ENCODE peak calls at places on chromosomes 13 and 19, in five cellular contexts. T is IMR-90, B is AG10803, I is HepG2, S is PC-3. N is an unnamed sample.

GRCh38 chr19:31268751-31269150 is 80.5 kb downstream of the TSHZ3 start:
- DNase-seq in S (no peak), T (no peak), I (no peak), B (no peak), N (no peak)

GRCh38 chr13:78700121-78700910 is 41.4 kb upstream of the OBI1 start:
- DNase-seq in B (peak), S (peak), T (peak), I (no peak), N (no peak)

GRCh38 chr19:15123900-15124299 is 16.7 kb downstream of the SYDE1 start:
- DNase-seq in S (no peak), T (no peak), I (no peak), B (peak), N (peak)

GRCh38 chr13:22278336-22278929 is 607.6 kb downstream of the FGF9 start:
- DNase-seq in B (peak), I (peak), T (peak), S (peak), N (no peak)

GRCh38 chr13:112455476-112456059 is 79.4 kb downstream of the SPACA7 start:
- DNase-seq in T (no peak), B (no peak), S (no peak), I (no peak), N (no peak)

GRCh38 chr13:32175307-32175706 is 139.9 kb downstream of the ZAR1L start:
- DNase-seq in B (peak), I (no peak), T (no peak), S (no peak), N (no peak)

GRCh38 chr13:28356506-28357064 is 138.3 kb downstream of the FLT1 start:
- DNase-seq in I (no peak), S (no peak), B (peak), T (no peak), N (no peak)

GRCh38 chr19:45135176-45135575 is 25.6 kb downstream of the NKPD1 start:
- DNase-seq in B (no peak), T (no peak), S (no peak), I (no peak), N (no peak)

GRCh38 chr19:16571689-16572331 is 405 bp downstream of the SLC35E1 start:
- DNase-seq in T (peak), B (peak), S (peak), I (no peak), N (no peak)

GRCh38 chr13:40776681-40777165 is 5.7 kb upstream of the MRPS31 start:
- DNase-seq in B (peak), T (peak), S (peak), I (no peak), N (peak)

GRCh38 chr19:17312481-17313113 is 3.2 kb downstream of the DDA1 start:
- DNase-seq in B (no peak), S (no peak), T (no peak), I (no peak), N (no peak)

GRCh38 chr13:110811751-110812110 is 98.2 kb downstream of the ING1 start:
- DNase-seq in I (no peak), B (no peak), S (no peak), T (no peak), N (no peak)
- TF ChIP-seq CTCF in I (no peak), B (no peak), S (no peak), T (no peak), N (no peak)

GRCh38 chr19:2187164-2187563 is 23.4 kb downstream of the DOT1L start:
- DNase-seq in I (no peak), S (no peak), B (no peak), T (no peak), N (no peak)

GRCh38 chr19:2184422-2185012 is 20.8 kb downstream of the DOT1L start:
- DNase-seq in I (no peak), B (no peak), S (no peak), T (no peak), N (no peak)

GRCh38 chr19:2188708-2189385 is 25.1 kb downstream of the DOT1L start:
- DNase-seq in T (peak), B (peak), S (no peak), I (no peak), N (peak)

GRCh38 chr19:2185734-2186070 is 22.0 kb downstream of the DOT1L start:
- DNase-seq in B (no peak), I (no peak), S (no peak), T (no peak), N (no peak)

DNA sequence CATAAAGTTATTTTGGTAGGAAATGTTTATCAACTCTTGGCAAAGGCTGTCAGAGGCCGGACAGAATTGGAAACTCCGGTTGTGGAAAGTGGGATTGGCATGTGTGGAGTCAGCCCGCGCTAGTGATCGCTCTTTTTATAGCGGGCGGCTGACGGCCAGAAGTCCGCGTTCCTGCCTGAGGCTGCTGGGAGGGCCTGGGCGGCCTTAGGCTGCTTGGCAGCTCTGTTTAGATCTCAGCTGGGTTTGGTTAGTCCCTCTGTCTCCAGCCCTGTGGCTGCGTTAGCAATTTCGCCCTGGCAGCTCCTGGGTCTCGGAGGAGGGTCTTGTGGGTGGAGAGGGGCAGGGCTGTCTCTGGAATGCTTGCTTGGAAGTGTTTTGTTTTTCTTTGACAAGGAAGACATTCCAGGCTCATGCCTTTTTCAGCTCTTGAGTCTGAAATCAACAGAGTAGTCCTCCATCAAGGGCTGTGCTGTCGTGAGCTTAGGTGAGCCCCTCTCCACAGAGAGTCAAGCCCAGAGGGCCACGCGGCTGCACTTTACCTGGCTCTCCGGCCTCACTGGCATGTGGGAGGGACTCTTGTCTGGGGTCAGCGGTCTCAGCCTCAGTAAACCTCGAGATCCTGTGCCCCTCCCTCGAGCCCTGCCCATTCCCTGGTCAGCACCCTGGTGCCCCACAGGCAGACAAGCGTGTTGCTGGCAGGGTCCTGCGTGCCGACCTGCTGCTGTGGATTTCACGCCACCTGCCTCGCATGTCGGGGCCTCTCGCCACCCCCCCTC is 22.5 kb downstream of the DOT1L start:
- DNase-seq in S (no peak), T (peak), B (peak), I (no peak), N (peak)
- H3K4me3 ChIP-seq in S (no peak), T (no peak), B (peak), I (no peak), N (peak)

GRCh38 chr19:32318884-32319520 is 26.4 kb upstream of the ZNF507 start:
- DNase-seq in B (no peak), S (peak), T (no peak), I (no peak), N (no peak)
- TF ChIP-seq CTCF in B (peak), S (peak), T (peak), I (peak), N (no peak)

GRCh38 chr13:108955741-108956140 is 326.3 kb downstream of the MYO16 start:
- DNase-seq in T (no peak), B (no peak), S (no peak), I (no peak), N (no peak)

GRCh38 chr13:108944760-108945159 is 315.3 kb downstream of the MYO16 start:
- DNase-seq in I (no peak), S (no peak), T (no peak), B (peak), N (peak)

GRCh38 chr13:108947551-108948030 is 318.2 kb downstream of the MYO16 start:
- DNase-seq in B (peak), S (no peak), T (peak), I (no peak), N (peak)

GRCh38 chr13:108948269-108948671 is 318.9 kb downstream of the MYO16 start:
- DNase-seq in S (peak), B (peak), T (no peak), I (peak), N (peak)

DNA sequence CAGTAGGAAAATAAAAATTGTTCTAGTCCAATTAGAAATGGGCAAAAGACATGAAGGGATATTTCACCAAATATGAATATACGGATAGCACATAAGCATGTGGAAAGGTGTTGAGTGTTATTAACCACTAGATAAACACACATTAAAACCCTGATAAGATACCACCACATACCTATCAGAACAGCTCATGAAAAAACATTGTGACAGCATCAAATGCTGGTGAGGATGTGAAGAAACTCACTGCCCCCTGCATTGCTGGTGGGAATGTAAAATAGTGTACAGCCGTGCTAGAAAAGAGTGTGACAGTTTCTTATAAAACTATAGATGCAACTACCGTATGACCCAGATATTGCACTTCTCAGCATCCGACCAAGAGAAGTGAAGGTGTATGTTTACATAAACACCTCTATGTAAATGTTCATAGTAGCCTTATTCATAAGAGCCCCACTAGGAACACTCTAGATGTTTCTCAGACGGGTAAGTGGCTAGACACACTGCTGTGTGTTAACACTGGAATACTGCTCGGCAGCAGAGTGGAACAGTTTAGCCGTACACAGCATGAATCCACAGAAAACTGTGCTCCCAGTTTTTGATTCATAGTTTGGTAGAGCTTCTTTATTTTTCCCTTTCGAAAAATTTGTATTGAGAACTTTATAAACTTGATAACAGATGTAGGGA is 321.1 kb downstream of the MYO16 start:
- DNase-seq in B (no peak), I (no peak), T (no peak), S (no peak), N (no peak)
- H3K4me3 ChIP-seq in B (no peak), I (no peak), T (no peak), S (no peak), N (no peak)

DNA sequence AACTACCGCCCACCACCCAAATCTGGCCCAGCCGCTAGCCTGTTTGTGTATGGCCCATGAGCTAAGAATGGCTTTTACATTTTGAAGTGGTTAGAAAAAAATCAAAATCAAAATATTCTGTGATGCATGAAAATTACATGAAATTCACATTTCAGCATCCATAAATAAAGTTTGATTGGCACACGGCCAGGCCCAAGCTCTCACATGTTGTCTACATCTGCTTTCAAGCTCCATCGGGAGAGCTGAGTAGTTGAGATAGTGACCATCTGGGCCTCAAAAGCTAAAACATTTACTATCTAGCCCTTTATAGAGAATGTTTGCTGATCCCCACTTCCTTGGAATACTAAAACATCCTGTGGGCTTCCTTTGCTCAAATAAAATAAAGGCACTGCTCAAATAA is 14.5 kb downstream of the RFX2 start:
- DNase-seq in T (no peak), I (no peak), B (no peak), S (no peak), N (peak)
- TF ChIP-seq CTCF in T (no peak), I (no peak), B (no peak), S (no peak), N (no peak)

GRCh38 chr19:55451522-55452380 is 8.7 kb upstream of the SHISA7 start:
- DNase-seq in S (no peak), B (no peak), I (no peak), T (no peak), N (no peak)
- H3K4me3 ChIP-seq in S (no peak), B (no peak), I (peak), T (peak), N (no peak)

DNA sequence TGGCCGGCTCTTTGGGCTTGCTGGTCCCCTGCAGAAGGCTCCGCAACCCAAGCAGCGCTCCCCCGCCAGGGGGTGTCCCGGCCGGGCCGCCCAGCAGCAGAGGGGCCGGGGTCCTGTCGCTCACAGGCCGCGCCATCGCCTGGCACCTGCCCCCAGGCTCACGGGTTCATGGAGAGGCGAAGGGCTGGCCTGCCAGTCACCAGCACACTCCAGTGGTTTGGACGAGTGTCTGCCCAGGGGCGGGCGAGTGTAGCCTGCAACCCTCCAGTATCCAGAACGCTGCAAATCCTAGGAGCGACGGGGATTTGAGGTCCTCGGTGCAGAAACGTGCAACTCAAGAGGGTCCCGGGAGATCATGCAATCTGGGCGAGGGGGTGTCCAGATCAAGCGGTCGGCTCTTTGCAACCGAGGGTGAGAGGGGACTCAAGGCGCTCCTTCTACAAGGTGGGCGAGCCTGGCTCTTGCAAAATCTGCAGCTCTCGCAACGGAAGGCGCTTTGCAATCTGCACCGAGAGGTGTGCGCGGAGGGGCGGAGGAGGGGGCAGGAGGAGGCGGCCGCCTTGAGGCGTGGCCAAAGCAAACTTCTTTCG is at the start of gene DBP:
- DNase-seq in B (no peak), S (peak), T (no peak), I (no peak), N (no peak)
- TF ChIP-seq CTCF in B (peak), S (no peak), T (no peak), I (peak), N (no peak)

GRCh38 chr19:48244289-48244688 is 11.4 kb downstream of the CARD8 start:
- DNase-seq in S (peak), T (no peak), I (no peak), B (no peak), N (no peak)
- H3K4me3 ChIP-seq in S (no peak), T (no peak), I (no peak), B (no peak), N (no peak)

GRCh38 chr19:40613669-40614594 is 12.8 kb downstream of the LTBP4 start:
- DNase-seq in S (no peak), B (peak), T (peak), I (no peak), N (peak)
- TF ChIP-seq CTCF in S (no peak), B (no peak), T (no peak), I (no peak), N (no peak)

N was measured in foreskin fibroblast.